ENCODE peak calls at places on chromosomes 2 and 18, in eight cellular contexts. One of them, this sample, is unnamed.
A peak's percentile ranks its signal among the peaks of the same experiment; 100 is the strongest.

GRCh38 chr2:95122197-95122551 is 566 bp upstream of the MRPS5 start:
- DNase-seq in GM12878: peak; percentile 5
- DNase-seq in ovary: no peak
- DNase-seq in upper lobe of left lung: no peak
- DNase-seq in K562: no peak
- DNase-seq in A549: no peak
- DNase-seq in H1: no peak
- DNase-seq in tibial nerve: no peak
- DNase-seq in this sample: no peak

GRCh38 chr2:34105015-34105767 is 506.1 kb upstream of the FAM98A start:
- DNase-seq in ovary: no peak
- DNase-seq in K562: no peak
- DNase-seq in upper lobe of left lung: no peak
- DNase-seq in GM12878: no peak
- DNase-seq in A549: no peak
- DNase-seq in H1: no peak
- DNase-seq in tibial nerve: no peak
- DNase-seq in this sample: no peak

GRCh38 chr18:4204151-4204720 is 250.9 kb downstream of the DLGAP1 start:
- DNase-seq in GM12878: no peak
- DNase-seq in H1: no peak
- DNase-seq in ovary: no peak
- DNase-seq in K562: no peak
- DNase-seq in A549: no peak
- DNase-seq in upper lobe of left lung: no peak
- DNase-seq in tibial nerve: no peak
- DNase-seq in this sample: no peak

GRCh38 chr2:23859983-23860382 is 66.9 kb downstream of the ATAD2B start:
- DNase-seq in K562: no peak
- DNase-seq in A549: no peak
- DNase-seq in ovary: no peak
- DNase-seq in GM12878: no peak
- DNase-seq in upper lobe of left lung: no peak
- DNase-seq in tibial nerve: no peak
- DNase-seq in H1: no peak
- DNase-seq in this sample: no peak

GRCh38 chr2:23566236-23567142 is 181.5 kb downstream of the KLHL29 start:
- DNase-seq in GM12878: no peak
- DNase-seq in upper lobe of left lung: no peak
- DNase-seq in H1: peak; percentile 80
- DNase-seq in ovary: no peak
- DNase-seq in A549: peak; percentile 74
- DNase-seq in K562: peak; percentile 67
- DNase-seq in tibial nerve: no peak
- DNase-seq in this sample: no peak

GRCh38 chr2:12106440-12107080 is 360.1 kb downstream of the LPIN1 start:
- DNase-seq in upper lobe of left lung: no peak
- DNase-seq in H1: no peak
- DNase-seq in tibial nerve: no peak
- DNase-seq in K562: peak; percentile 92
- DNase-seq in GM12878: no peak
- DNase-seq in A549: peak; percentile 61
- DNase-seq in ovary: peak; percentile 53
- DNase-seq in this sample: no peak

GRCh38 chr2:169755083-169755870 is 21.6 kb downstream of the KLHL23 start:
- DNase-seq in upper lobe of left lung: no peak
- DNase-seq in GM12878: no peak
- DNase-seq in tibial nerve: no peak
- DNase-seq in K562: no peak
- DNase-seq in ovary: no peak
- DNase-seq in H1: no peak
- DNase-seq in A549: no peak
- DNase-seq in this sample: no peak

GRCh38 chr18:22694954-22695353 is 238.2 kb upstream of the RBBP8 start:
- DNase-seq in GM12878: no peak
- DNase-seq in A549: peak; percentile 61
- DNase-seq in ovary: peak; percentile 52
- DNase-seq in K562: no peak
- DNase-seq in H1: no peak
- DNase-seq in tibial nerve: peak; percentile 57
- DNase-seq in upper lobe of left lung: no peak
- DNase-seq in this sample: no peak

GRCh38 chr2:64913357-64913869 is 75.8 kb upstream of the SLC1A4 start:
- DNase-seq in tibial nerve: no peak
- DNase-seq in upper lobe of left lung: no peak
- DNase-seq in A549: no peak
- DNase-seq in H1: no peak
- DNase-seq in K562: peak; percentile 31
- DNase-seq in ovary: no peak
- DNase-seq in GM12878: no peak
- DNase-seq in this sample: no peak

GRCh38 chr2:100320547-100321180 is 1.6 kb downstream of the LONRF2 start:
- DNase-seq in GM12878: no peak
- DNase-seq in K562: peak; percentile 23
- DNase-seq in A549: peak; percentile 9
- DNase-seq in H1: no peak
- DNase-seq in upper lobe of left lung: no peak
- DNase-seq in ovary: peak; percentile 43
- DNase-seq in tibial nerve: no peak
- DNase-seq in this sample: no peak

DNA sequence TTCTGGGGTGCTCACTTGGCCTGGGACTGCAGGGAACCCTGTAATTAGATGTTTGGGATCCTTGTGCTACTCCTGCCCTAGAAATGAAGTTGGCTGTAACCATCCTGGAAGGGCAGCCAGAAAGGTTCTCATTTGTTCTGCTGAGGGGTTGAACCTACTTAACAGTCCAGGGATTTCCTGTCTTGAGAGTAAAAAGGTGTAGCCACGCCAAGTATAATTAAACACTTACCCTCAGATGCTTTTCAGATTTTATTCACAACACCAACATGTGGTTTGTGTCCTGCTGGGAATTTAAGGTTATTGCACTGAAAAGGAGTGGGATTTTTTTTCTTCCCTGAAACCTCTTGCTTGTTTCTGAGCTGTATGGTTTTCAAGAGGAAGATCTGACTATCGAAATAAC is 222.4 kb upstream of the APCDD1 start:
- DNase-seq in K562: no peak
- DNase-seq in upper lobe of left lung: no peak
- DNase-seq in ovary: no peak
- DNase-seq in GM12878: no peak
- DNase-seq in A549: no peak
- DNase-seq in H1: no peak
- DNase-seq in tibial nerve: no peak
- DNase-seq in this sample: peak; percentile 8
- TF ChIP-seq EP300 in K562: no peak
- TF ChIP-seq EP300 in upper lobe of left lung: no peak
- TF ChIP-seq EP300 in ovary: no peak
- TF ChIP-seq EP300 in GM12878: no peak
- TF ChIP-seq EP300 in A549: no peak
- TF ChIP-seq EP300 in H1: no peak
- TF ChIP-seq EP300 in tibial nerve: no peak
- TF ChIP-seq EP300 in this sample: no peak

GRCh38 chr2:127651381-127651809 is 5.4 kb downstream of the GPR17 start:
- DNase-seq in tibial nerve: no peak
- DNase-seq in upper lobe of left lung: peak; percentile 77
- DNase-seq in K562: no peak
- DNase-seq in A549: no peak
- DNase-seq in GM12878: no peak
- DNase-seq in ovary: no peak
- DNase-seq in H1: no peak
- DNase-seq in this sample: no peak
- H3K4me1 ChIP-seq in tibial nerve: peaks cover 75% of the 10 kb centered on the region
- H3K4me1 ChIP-seq in upper lobe of left lung: peaks cover 56% of the 10 kb centered on the region
- H3K4me1 ChIP-seq in K562: peaks cover 36% of the 10 kb centered on the region
- H3K4me1 ChIP-seq in A549: peaks cover 17% of the 10 kb centered on the region
- H3K4me1 ChIP-seq in GM12878: no peaks in the 10 kb centered on the region
- H3K4me1 ChIP-seq in ovary: no peaks in the 10 kb centered on the region
- H3K4me1 ChIP-seq in H1: no peaks in the 10 kb centered on the region
- H3K4me1 ChIP-seq in this sample: peaks cover 99% of the 10 kb centered on the region

GRCh38 chr2:63050186-63050915 is at the start of gene OTX1:
- DNase-seq in H1: peak; percentile 89
- DNase-seq in ovary: peak; percentile 66
- DNase-seq in K562: peak; percentile 97
- DNase-seq in tibial nerve: no peak
- DNase-seq in GM12878: peak; percentile 41
- DNase-seq in A549: peak; percentile 97
- DNase-seq in upper lobe of left lung: peak; percentile 92
- DNase-seq in this sample: no peak
- TF ChIP-seq EP300 in H1: no peak
- TF ChIP-seq EP300 in ovary: no peak
- TF ChIP-seq EP300 in K562: no peak
- TF ChIP-seq EP300 in tibial nerve: no peak
- TF ChIP-seq EP300 in GM12878: no peak
- TF ChIP-seq EP300 in A549: no peak
- TF ChIP-seq EP300 in upper lobe of left lung: no peak
- TF ChIP-seq EP300 in this sample: no peak

GRCh38 chr2:85772019-85772745 is 18.4 kb downstream of the ATOH8 start:
- DNase-seq in K562: no peak
- DNase-seq in GM12878: no peak
- DNase-seq in tibial nerve: peak; percentile 99
- DNase-seq in A549: peak; percentile 90
- DNase-seq in H1: peak; percentile 66
- DNase-seq in upper lobe of left lung: peak; percentile 99
- DNase-seq in ovary: peak; percentile 100
- DNase-seq in this sample: peak; percentile 99

GRCh38 chr2:85774126-85774978 is 20.6 kb downstream of the ATOH8 start:
- DNase-seq in K562: no peak
- DNase-seq in A549: no peak
- DNase-seq in ovary: no peak
- DNase-seq in H1: no peak
- DNase-seq in tibial nerve: no peak
- DNase-seq in upper lobe of left lung: no peak
- DNase-seq in GM12878: no peak
- DNase-seq in this sample: no peak

GRCh38 chr2:85772841-85773491 is 19.2 kb downstream of the ATOH8 start:
- DNase-seq in upper lobe of left lung: no peak
- DNase-seq in K562: no peak
- DNase-seq in A549: no peak
- DNase-seq in GM12878: no peak
- DNase-seq in ovary: no peak
- DNase-seq in H1: no peak
- DNase-seq in tibial nerve: no peak
- DNase-seq in this sample: no peak

GRCh38 chr2:85775406-85776381 is 21.9 kb downstream of the ATOH8 start:
- DNase-seq in tibial nerve: no peak
- DNase-seq in GM12878: no peak
- DNase-seq in K562: no peak
- DNase-seq in H1: no peak
- DNase-seq in upper lobe of left lung: no peak
- DNase-seq in A549: no peak
- DNase-seq in ovary: no peak
- DNase-seq in this sample: no peak

DNA sequence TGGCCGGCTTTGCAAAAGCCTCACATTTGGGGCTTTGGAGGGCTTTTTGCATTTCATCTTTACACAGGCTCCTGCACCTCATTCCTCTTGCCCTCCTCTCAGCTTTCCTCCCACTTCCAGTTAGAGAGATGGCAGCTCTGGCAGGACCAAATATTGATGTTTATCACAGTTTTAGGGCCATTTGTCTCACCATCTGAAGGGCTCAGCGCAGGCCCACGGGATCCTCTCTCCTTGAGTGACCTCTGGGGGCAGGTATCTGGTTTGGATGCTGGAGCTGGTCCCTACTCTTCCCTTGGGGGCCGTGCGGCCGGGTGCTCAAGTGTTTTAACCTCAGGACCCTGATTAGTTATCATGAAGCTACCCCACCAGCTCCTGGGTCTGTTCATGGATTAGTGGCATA is 19.9 kb downstream of the ATOH8 start:
- DNase-seq in GM12878: no peak
- DNase-seq in upper lobe of left lung: no peak
- DNase-seq in H1: no peak
- DNase-seq in K562: no peak
- DNase-seq in A549: no peak
- DNase-seq in tibial nerve: no peak
- DNase-seq in ovary: no peak
- DNase-seq in this sample: no peak
- H3K4me1 ChIP-seq in GM12878: no peaks in the 10 kb centered on the region
- H3K4me1 ChIP-seq in upper lobe of left lung: peaks cover 91% of the 10 kb centered on the region
- H3K4me1 ChIP-seq in H1: peaks cover 15% of the 10 kb centered on the region
- H3K4me1 ChIP-seq in K562: peaks cover 7% of the 10 kb centered on the region
- H3K4me1 ChIP-seq in A549: peaks cover 56% of the 10 kb centered on the region
- H3K4me1 ChIP-seq in tibial nerve: peaks cover 97% of the 10 kb centered on the region
- H3K4me1 ChIP-seq in ovary: peaks cover 58% of the 10 kb centered on the region
- H3K4me1 ChIP-seq in this sample: peaks cover 96% of the 10 kb centered on the region

GRCh38 chr2:637804-638203 is 39.4 kb downstream of the TMEM18 start:
- DNase-seq in upper lobe of left lung: no peak
- DNase-seq in ovary: no peak
- DNase-seq in H1: no peak
- DNase-seq in GM12878: no peak
- DNase-seq in tibial nerve: no peak
- DNase-seq in K562: no peak
- DNase-seq in A549: no peak
- DNase-seq in this sample: peak; percentile 50
- TF ChIP-seq EP300 in upper lobe of left lung: no peak
- TF ChIP-seq EP300 in ovary: no peak
- TF ChIP-seq EP300 in H1: no peak
- TF ChIP-seq EP300 in GM12878: no peak
- TF ChIP-seq EP300 in tibial nerve: no peak
- TF ChIP-seq EP300 in K562: no peak
- TF ChIP-seq EP300 in A549: no peak
- TF ChIP-seq EP300 in this sample: no peak

GRCh38 chr2:219442206-219443015 is 7.8 kb downstream of the SPEG start:
- DNase-seq in upper lobe of left lung: peak; percentile 79
- DNase-seq in K562: no peak
- DNase-seq in A549: no peak
- DNase-seq in ovary: no peak
- DNase-seq in H1: no peak
- DNase-seq in GM12878: no peak
- DNase-seq in tibial nerve: no peak
- DNase-seq in this sample: no peak

GRCh38 chr2:219443016-219443696 is 8.5 kb downstream of the SPEG start:
- DNase-seq in H1: no peak
- DNase-seq in GM12878: no peak
- DNase-seq in tibial nerve: no peak
- DNase-seq in K562: no peak
- DNase-seq in upper lobe of left lung: no peak
- DNase-seq in A549: no peak
- DNase-seq in ovary: no peak
- DNase-seq in this sample: no peak

GRCh38 chr2:219440388-219441256 is 6.0 kb downstream of the SPEG start:
- DNase-seq in tibial nerve: no peak
- DNase-seq in GM12878: no peak
- DNase-seq in ovary: no peak
- DNase-seq in upper lobe of left lung: no peak
- DNase-seq in A549: no peak
- DNase-seq in H1: no peak
- DNase-seq in K562: no peak
- DNase-seq in this sample: no peak

GRCh38 chr2:219443697-219444023 is 9.0 kb downstream of the SPEG start:
- DNase-seq in ovary: no peak
- DNase-seq in A549: no peak
- DNase-seq in GM12878: no peak
- DNase-seq in K562: no peak
- DNase-seq in H1: no peak
- DNase-seq in upper lobe of left lung: no peak
- DNase-seq in tibial nerve: no peak
- DNase-seq in this sample: no peak

GRCh38 chr2:219441451-219442205 is 7.0 kb downstream of the SPEG start:
- DNase-seq in ovary: peak; percentile 74
- DNase-seq in A549: peak; percentile 64
- DNase-seq in upper lobe of left lung: peak; percentile 89
- DNase-seq in H1: peak; percentile 68
- DNase-seq in K562: peak; percentile 94
- DNase-seq in GM12878: no peak
- DNase-seq in tibial nerve: no peak
- DNase-seq in this sample: no peak
- H3K4me1 ChIP-seq in ovary: peaks cover 4% of the 10 kb centered on the region
- H3K4me1 ChIP-seq in A549: peaks cover 20% of the 10 kb centered on the region
- H3K4me1 ChIP-seq in upper lobe of left lung: peaks cover 7% of the 10 kb centered on the region
- H3K4me1 ChIP-seq in H1: peaks cover 5% of the 10 kb centered on the region
- H3K4me1 ChIP-seq in K562: peaks cover 44% of the 10 kb centered on the region
- H3K4me1 ChIP-seq in GM12878: no peaks in the 10 kb centered on the region
- H3K4me1 ChIP-seq in tibial nerve: peaks cover 18% of the 10 kb centered on the region
- H3K4me1 ChIP-seq in this sample: peaks cover 94% of the 10 kb centered on the region

GRCh38 chr2:53787911-53788289 is 1.1 kb downstream of the ERLEC1 start:
- DNase-seq in H1: no peak
- DNase-seq in tibial nerve: no peak
- DNase-seq in ovary: no peak
- DNase-seq in GM12878: no peak
- DNase-seq in upper lobe of left lung: no peak
- DNase-seq in K562: no peak
- DNase-seq in A549: no peak
- DNase-seq in this sample: no peak
- TF ChIP-seq EP300 in H1: no peak
- TF ChIP-seq EP300 in tibial nerve: no peak
- TF ChIP-seq EP300 in ovary: no peak
- TF ChIP-seq EP300 in GM12878: no peak
- TF ChIP-seq EP300 in upper lobe of left lung: no peak
- TF ChIP-seq EP300 in K562: no peak
- TF ChIP-seq EP300 in A549: no peak
- TF ChIP-seq EP300 in this sample: no peak